ENCODE peak calls at places on chromosomes 4 and X, in six cellular contexts. C, I, S, X, M and B are unnamed samples.

GRCh38 chr4:90292438-90292837 is 165.2 kb downstream of the CCSER1 start:
- DNase-seq in C (no peak), I (no peak), S (no peak), X (no peak), M (no peak), B (no peak)

GRCh38 chr4:180650273-180650672 is 1592.9 kb upstream of the TENM3 start:
- DNase-seq in C (no peak), I (no peak), S (no peak), X (no peak), M (no peak), B (no peak)

GRCh38 chr4:90105274-90105673 is 21.9 kb upstream of the CCSER1 start:
- DNase-seq in C (no peak), I (no peak), S (no peak), X (no peak), M (no peak), B (no peak)

GRCh38 chr4:83125738-83126141 is 11.2 kb upstream of the PLAC8 start:
- DNase-seq in C (no peak), I (no peak), S (peak), X (no peak), M (no peak), B (no peak)

GRCh38 chr4:168594121-168594520 is 97.3 kb downstream of the PALLD start:
- DNase-seq in C (no peak), I (no peak), S (no peak), X (no peak), M (no peak), B (no peak)

GRCh38 chr4:11805837-11806236 is 377.1 kb upstream of the HS3ST1 start:
- DNase-seq in C (peak), I (no peak), S (peak), X (no peak), M (no peak), B (peak)

GRCh38 chr4:114132830-114133229 is 153.4 kb upstream of the ARSJ start:
- DNase-seq in C (no peak), I (no peak), S (no peak), X (no peak), M (no peak), B (peak)

GRCh38 chr4:53866055-53866454 is 198.3 kb downstream of the CHIC2 start:
- DNase-seq in C (no peak), I (no peak), S (peak), X (no peak), M (no peak), B (no peak)

GRCh38 chrX:152897216-152898144 is at the start of gene ZNF185:
- DNase-seq in C (no peak), I (peak), S (peak), X (peak), M (no peak), B (no peak)

GRCh38 chr4:125140966-125141495 is 173.7 kb upstream of the FAT4 start:
- DNase-seq in C (peak), I (no peak), S (peak), X (no peak), M (no peak), B (peak)

GRCh38 chr4:125388653-125389052 is 73.9 kb downstream of the FAT4 start:
- DNase-seq in C (peak), I (no peak), S (no peak), X (no peak), M (no peak), B (peak)

GRCh38 chr4:82043809-82044137 is 330.0 kb downstream of the HNRNPD start:
- DNase-seq in C (no peak), I (no peak), S (no peak), X (no peak), M (no peak), B (no peak)

GRCh38 chrX:19870710-19871490 is 16.5 kb downstream of the SH3KBP1 start:
- DNase-seq in C (no peak), I (no peak), S (no peak), X (no peak), M (no peak), B (no peak)

GRCh38 chr4:111475001-111475400 is 670.3 kb upstream of the FAM241A start:
- DNase-seq in C (peak), I (peak), S (peak), X (peak), M (peak), B (peak)

GRCh38 chr4:42361475-42361874 is 35.8 kb upstream of the SHISA3 start:
- DNase-seq in C (no peak), I (no peak), S (no peak), X (no peak), M (no peak), B (no peak)

GRCh38 chr4:38236003-38236402 is 275.8 kb downstream of the PTTG2 start:
- DNase-seq in C (no peak), I (no peak), S (no peak), X (no peak), M (no peak), B (no peak)

GRCh38 chrX:14095702-14096101 is 66.0 kb upstream of the GEMIN8 start:
- DNase-seq in C (peak), I (peak), S (peak), X (peak), M (peak), B (peak)

GRCh38 chrX:151988706-151989299 is 14.3 kb upstream of the GABRE start:
- DNase-seq in C (no peak), I (no peak), S (peak), X (no peak), M (no peak), B (no peak)

DNA sequence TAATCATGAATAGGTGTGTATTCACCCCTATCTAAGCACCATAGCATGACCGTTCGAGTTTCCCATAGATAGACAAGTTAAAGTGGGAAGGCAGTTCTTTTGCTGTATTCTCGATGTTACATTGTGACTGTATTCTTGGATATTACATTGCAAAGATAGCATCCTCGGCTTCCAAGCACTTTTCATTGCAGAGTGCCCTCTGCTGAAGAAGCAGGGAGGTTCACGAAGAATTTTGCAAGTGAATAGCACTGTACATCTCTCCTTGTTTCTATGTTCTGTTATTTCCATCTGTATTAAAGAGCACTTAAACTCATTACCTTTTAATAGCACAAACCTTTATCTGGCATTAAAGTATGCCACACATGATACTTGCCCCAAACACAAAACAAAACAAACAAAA is 426.7 kb upstream of the ARX start:
- DNase-seq in C (no peak), I (no peak), S (peak), X (no peak), M (no peak), B (no peak)
- H3K4ac ChIP-seq in C (no peak), I (no peak), S (no peak), X (no peak), M (no peak), B (no peak)

DNA sequence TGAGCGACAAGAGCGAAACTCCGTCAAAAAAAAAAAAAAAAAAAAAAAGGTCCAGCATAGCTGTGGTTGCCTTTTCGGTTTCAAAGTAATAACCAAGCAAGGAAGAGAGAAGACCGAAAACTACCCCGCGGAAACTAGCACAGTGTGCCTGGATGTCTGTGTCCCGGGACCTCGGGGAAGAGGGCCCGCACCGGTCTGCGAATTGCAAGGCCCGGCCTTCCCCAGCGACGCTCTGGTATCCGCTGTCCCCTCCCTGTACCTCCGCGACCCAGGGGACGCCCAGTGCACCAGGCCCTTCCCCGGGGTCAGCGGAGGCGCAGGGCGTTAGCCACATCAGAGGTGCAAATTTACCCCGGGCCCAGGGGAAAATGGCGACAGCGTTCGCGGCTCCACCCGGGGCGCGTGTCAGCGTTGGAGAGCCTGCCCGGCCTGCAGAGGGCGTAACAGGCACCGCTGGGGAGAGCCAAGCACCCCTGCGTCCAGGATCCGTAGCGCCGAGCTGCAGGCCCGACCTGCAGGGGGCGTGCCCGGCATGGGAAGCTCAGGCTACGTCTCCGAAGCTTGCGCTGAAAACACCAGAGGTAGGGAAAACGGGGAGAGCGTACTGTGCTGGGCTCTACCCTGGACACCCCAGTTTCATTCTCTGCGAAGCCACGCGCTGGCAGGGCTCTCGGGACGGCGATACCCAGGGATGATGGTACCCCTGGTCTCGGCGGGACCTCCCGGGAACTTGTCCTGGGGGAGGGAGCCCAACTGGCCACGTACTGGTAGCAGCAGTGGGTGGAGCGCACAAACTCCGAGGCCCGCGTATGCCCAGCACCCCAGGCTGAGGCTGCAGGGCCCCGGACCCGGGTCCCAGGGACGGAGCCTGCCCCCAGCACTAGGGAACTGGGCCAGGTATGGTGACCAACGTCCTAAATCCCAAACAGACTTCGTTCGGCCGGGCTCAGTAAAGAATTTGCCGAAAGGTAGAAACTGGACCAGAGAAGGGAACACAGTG is 16.2 kb downstream of the NKX6-1 start:
- DNase-seq in C (no peak), I (peak), S (peak), X (no peak), M (no peak), B (no peak)
- H4K91ac ChIP-seq in C (no peak), I (no peak), S (no peak), X (no peak), M (no peak), B (peak)

GRCh38 chr4:183758006-183758734 is 99.1 kb downstream of the TRAPPC11 start:
- DNase-seq in C (no peak), I (peak), S (no peak), X (peak), M (no peak), B (no peak)

GRCh38 chr4:183757105-183757504 is 98.0 kb downstream of the TRAPPC11 start:
- DNase-seq in C (no peak), I (no peak), S (peak), X (no peak), M (no peak), B (no peak)

GRCh38 chr4:183763990-183764754 is 105.1 kb downstream of the TRAPPC11 start:
- DNase-seq in C (no peak), I (no peak), S (no peak), X (no peak), M (no peak), B (no peak)

GRCh38 chr4:183760326-183760725 is 101.2 kb downstream of the TRAPPC11 start:
- DNase-seq in C (no peak), I (no peak), S (peak), X (no peak), M (no peak), B (no peak)

DNA sequence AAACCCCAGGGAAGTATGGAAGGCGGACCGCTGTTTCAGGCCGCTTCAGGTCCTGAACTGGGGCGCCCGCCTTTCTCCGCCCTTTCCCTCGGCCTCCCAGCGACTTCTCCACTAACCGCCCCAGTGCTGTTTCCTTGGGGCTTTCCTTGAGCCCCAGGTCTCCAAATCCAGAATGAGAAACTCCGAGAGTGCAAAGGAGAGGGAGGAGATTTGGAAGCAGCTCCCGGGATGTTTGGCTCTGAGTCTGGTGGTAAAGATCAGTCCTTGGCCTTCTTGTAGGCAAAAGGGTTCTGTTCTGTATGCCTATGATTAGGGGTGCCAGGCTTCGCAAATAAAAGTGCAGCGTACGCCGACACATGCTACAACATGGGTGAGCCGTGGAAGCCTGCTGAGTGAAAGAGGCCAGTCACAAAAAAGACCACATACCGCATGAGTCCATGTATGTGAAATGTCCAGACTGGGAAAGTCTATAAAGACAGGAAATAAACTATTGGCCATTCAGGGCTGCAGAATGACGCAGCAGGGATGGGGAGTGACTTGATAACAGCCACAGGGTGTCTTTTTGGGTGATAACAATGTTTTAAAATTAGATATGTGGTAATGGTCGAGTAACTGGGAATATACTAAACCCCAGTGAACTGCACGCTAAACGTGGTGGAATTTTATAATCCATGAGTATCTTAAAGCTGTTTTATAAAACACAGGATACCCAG is 99.8 kb downstream of the TRAPPC11 start:
- DNase-seq in C (no peak), I (no peak), S (no peak), X (no peak), M (no peak), B (no peak)
- H3K4ac ChIP-seq in C (no peak), I (no peak), S (no peak), X (no peak), M (no peak), B (no peak)

GRCh38 chr4:15742637-15743036 is 35.5 kb upstream of the CD38 start:
- DNase-seq in C (no peak), I (no peak), S (no peak), X (no peak), M (no peak), B (no peak)
- H4K91ac ChIP-seq in C (no peak), I (no peak), S (no peak), X (no peak), M (no peak), B (no peak)

GRCh38 chr4:69773443-69773842 is 13.0 kb upstream of the SULT1B1 start:
- DNase-seq in C (no peak), I (no peak), S (peak), X (no peak), M (no peak), B (no peak)
- H3K4ac ChIP-seq in C (no peak), I (no peak), S (no peak), X (no peak), M (no peak), B (no peak)

DNA sequence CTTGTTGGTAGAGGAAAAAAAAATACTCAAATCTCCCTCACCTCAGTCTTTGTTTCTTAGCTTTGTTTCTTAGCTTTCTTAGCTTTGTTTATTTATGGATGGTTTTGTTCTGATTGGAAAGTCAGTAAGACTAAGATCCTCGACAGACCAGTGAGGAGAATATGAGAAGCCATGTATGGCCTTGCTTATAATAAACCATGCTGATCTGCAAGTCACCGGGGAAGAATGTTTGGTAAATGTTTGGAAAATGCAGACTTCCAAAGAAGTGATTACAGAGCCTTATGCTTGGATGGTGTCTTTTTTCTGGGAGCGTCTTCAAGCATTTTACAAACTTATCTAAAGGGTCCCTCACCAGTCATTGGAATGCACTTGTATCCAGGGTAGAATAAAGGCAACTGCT is 90.1 kb upstream of the NOCT start:
- DNase-seq in C (peak), I (no peak), S (no peak), X (no peak), M (no peak), B (no peak)
- H4K91ac ChIP-seq in C (no peak), I (no peak), S (no peak), X (no peak), M (no peak), B (no peak)

DNA sequence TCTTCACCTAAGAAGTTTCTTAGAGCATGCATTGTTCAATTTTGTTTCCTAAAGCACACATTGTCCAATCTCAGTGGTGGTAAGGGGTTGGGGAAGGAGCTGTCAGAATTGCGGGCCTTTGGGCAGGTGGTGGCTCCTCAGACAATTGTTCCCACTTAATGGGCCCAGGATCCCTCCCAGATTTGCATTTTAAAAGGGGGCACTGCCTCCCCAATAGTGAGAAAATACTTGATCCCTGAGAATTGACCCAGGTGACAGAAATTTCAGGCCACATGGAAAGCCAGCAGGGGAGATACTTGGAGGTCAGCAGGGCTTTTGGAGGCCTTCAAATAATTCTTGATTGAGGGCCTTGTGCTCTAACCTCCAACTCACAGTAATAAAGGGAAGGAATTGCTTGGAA is 217.1 kb downstream of the ZNF674 start:
- DNase-seq in C (no peak), I (no peak), S (no peak), X (no peak), M (no peak), B (no peak)
- H3K4ac ChIP-seq in C (no peak), I (peak), S (peak), X (no peak), M (no peak), B (no peak)

GRCh38 chrX:22339459-22339858 is 66.7 kb downstream of the CBLL2 start:
- DNase-seq in C (no peak), I (no peak), S (no peak), X (no peak), M (no peak), B (no peak)

GRCh38 chrX:22338740-22339139 is 66.0 kb downstream of the CBLL2 start:
- DNase-seq in C (peak), I (no peak), S (peak), X (no peak), M (no peak), B (peak)

GRCh38 chrX:22343192-22343591 is 70.5 kb downstream of the CBLL2 start:
- DNase-seq in C (no peak), I (no peak), S (no peak), X (no peak), M (no peak), B (no peak)

GRCh38 chrX:22345884-22346283 is 73.2 kb downstream of the CBLL2 start:
- DNase-seq in C (peak), I (no peak), S (no peak), X (no peak), M (no peak), B (no peak)

DNA sequence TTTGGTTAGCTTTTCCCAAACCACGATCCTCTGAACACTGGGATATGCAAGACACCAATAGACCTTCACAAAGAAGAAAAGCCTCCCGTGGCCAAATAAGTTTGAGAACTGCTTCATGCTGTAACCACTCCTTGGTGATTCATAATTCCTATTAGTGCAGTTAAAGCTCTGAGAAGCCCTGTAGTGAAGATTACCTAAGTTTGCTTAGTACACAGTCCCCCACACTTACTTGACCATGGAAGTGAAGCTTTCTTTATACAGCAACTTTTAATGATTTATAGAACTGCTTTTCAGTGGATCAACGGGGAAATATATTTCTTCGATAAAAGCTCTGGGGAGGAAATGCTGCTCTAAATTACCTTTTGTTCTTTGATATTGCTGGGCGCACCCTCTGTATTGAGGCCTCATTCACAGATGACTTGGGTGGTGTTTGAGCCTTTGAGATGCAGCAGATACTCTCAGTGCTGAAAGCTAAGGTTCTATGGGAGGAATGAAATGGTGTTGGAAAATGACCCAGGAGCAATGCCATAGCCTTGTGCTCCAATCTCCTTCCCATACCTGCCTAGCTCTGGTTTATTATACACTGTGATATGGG is 67.4 kb downstream of the CBLL2 start:
- DNase-seq in C (no peak), I (no peak), S (no peak), X (no peak), M (no peak), B (no peak)
- H4K91ac ChIP-seq in C (no peak), I (no peak), S (no peak), X (no peak), M (no peak), B (no peak)

DNA sequence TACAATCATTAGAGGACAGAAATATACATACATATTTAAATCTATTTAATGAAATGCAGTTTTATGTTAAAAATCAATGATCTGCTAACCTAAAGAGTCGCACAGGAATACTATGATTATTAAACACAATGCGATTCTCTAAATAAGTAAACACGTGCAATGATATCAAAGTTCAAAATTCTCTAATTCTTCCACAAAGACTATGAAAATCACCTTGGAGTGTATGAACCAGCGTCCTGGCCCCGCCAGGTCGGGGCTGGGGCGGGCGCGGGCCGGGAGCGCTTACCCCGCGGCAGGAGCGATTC is 608 bp upstream of the FAM200B start:
- DNase-seq in C (no peak), I (no peak), S (no peak), X (no peak), M (no peak), B (no peak)
- H3K4ac ChIP-seq in C (peak), I (no peak), S (peak), X (no peak), M (no peak), B (peak)

GRCh38 chr4:52588097-52588496 is 71.0 kb downstream of the USP46 start:
- DNase-seq in C (peak), I (peak), S (peak), X (no peak), M (peak), B (peak)
- H4K91ac ChIP-seq in C (peak), I (no peak), S (no peak), X (no peak), M (no peak), B (peak)